ENCODE peak calls at places on chromosomes 11 and 22, in seven cellular contexts. One of them, this sample, is unnamed.

GRCh38 chr22:30503551-30503950 is 1.9 kb downstream of the SEC14L4 start:
- DNase-seq in anterior cingulate cortex: no peak
- DNase-seq in EH: no peak
- DNase-seq in GM13976: no peak
- DNase-seq in non-pigmented ciliary epithelial cell: no peak
- DNase-seq in NCI-H1436: no peak
- DNase-seq in HFF-Myc: no peak
- DNase-seq in this sample: no peak

GRCh38 chr22:26109686-26110315 is 59.5 kb upstream of the SEZ6L start:
- DNase-seq in NCI-H1436: no peak
- DNase-seq in non-pigmented ciliary epithelial cell: no peak
- DNase-seq in EH: no peak
- DNase-seq in GM13976: no peak
- DNase-seq in anterior cingulate cortex: no peak
- DNase-seq in HFF-Myc: no peak
- DNase-seq in this sample: no peak

GRCh38 chr11:82239498-82239897 is 494.2 kb downstream of the FAM181B start:
- DNase-seq in anterior cingulate cortex: no peak
- DNase-seq in GM13976: no peak
- DNase-seq in HFF-Myc: no peak
- DNase-seq in non-pigmented ciliary epithelial cell: no peak
- DNase-seq in EH: no peak
- DNase-seq in NCI-H1436: no peak
- DNase-seq in this sample: no peak

GRCh38 chr11:71284525-71285092 is 32.2 kb upstream of the SHANK2 start:
- DNase-seq in NCI-H1436: no peak
- DNase-seq in GM13976: no peak
- DNase-seq in anterior cingulate cortex: no peak
- DNase-seq in EH: no peak
- DNase-seq in non-pigmented ciliary epithelial cell: no peak
- DNase-seq in HFF-Myc: no peak
- DNase-seq in this sample: no peak

GRCh38 chr11:66070604-66071325 is 693 bp downstream of the PACS1 start:
- DNase-seq in anterior cingulate cortex: no peak
- DNase-seq in non-pigmented ciliary epithelial cell: no peak
- DNase-seq in NCI-H1436: no peak
- DNase-seq in GM13976: peak
- DNase-seq in EH: peak
- DNase-seq in HFF-Myc: no peak
- DNase-seq in this sample: no peak

GRCh38 chr22:41267958-41268357 is 18.0 kb downstream of the RANGAP1 start:
- DNase-seq in EH: no peak
- DNase-seq in GM13976: no peak
- DNase-seq in anterior cingulate cortex: no peak
- DNase-seq in HFF-Myc: no peak
- DNase-seq in non-pigmented ciliary epithelial cell: no peak
- DNase-seq in NCI-H1436: no peak
- DNase-seq in this sample: no peak

GRCh38 chr11:124643605-124644425 is 21.2 kb downstream of the TBRG1 start:
- DNase-seq in HFF-Myc: no peak
- DNase-seq in NCI-H1436: no peak
- DNase-seq in EH: peak
- DNase-seq in anterior cingulate cortex: no peak
- DNase-seq in GM13976: no peak
- DNase-seq in non-pigmented ciliary epithelial cell: peak
- DNase-seq in this sample: no peak

GRCh38 chr11:18757742-18758294 is 31.8 kb upstream of the IGSF22 start:
- DNase-seq in EH: no peak
- DNase-seq in HFF-Myc: no peak
- DNase-seq in GM13976: no peak
- DNase-seq in non-pigmented ciliary epithelial cell: no peak
- DNase-seq in anterior cingulate cortex: no peak
- DNase-seq in NCI-H1436: no peak
- DNase-seq in this sample: no peak

GRCh38 chr11:93541884-93542752 is 1.1 kb downstream of the SMCO4 start:
- DNase-seq in GM13976: peak
- DNase-seq in anterior cingulate cortex: no peak
- DNase-seq in NCI-H1436: peak
- DNase-seq in EH: peak
- DNase-seq in non-pigmented ciliary epithelial cell: no peak
- DNase-seq in HFF-Myc: peak
- DNase-seq in this sample: no peak

GRCh38 chr11:129428027-129428426 is 52.4 kb downstream of the BARX2 start:
- DNase-seq in EH: no peak
- DNase-seq in HFF-Myc: no peak
- DNase-seq in anterior cingulate cortex: no peak
- DNase-seq in NCI-H1436: no peak
- DNase-seq in non-pigmented ciliary epithelial cell: no peak
- DNase-seq in GM13976: no peak
- DNase-seq in this sample: no peak

GRCh38 chr11:25961539-25961938 is 370.4 kb upstream of the ANO3 start:
- DNase-seq in NCI-H1436: no peak
- DNase-seq in EH: no peak
- DNase-seq in non-pigmented ciliary epithelial cell: no peak
- DNase-seq in GM13976: no peak
- DNase-seq in HFF-Myc: no peak
- DNase-seq in anterior cingulate cortex: no peak
- DNase-seq in this sample: peak

GRCh38 chr11:117744471-117745280 is 52.3 kb downstream of the DSCAML1 start:
- DNase-seq in anterior cingulate cortex: no peak
- DNase-seq in HFF-Myc: no peak
- DNase-seq in EH: no peak
- DNase-seq in NCI-H1436: no peak
- DNase-seq in GM13976: no peak
- DNase-seq in non-pigmented ciliary epithelial cell: no peak
- DNase-seq in this sample: no peak

GRCh38 chr11:122173587-122173986 is 57.6 kb upstream of the BLID start:
- DNase-seq in non-pigmented ciliary epithelial cell: no peak
- DNase-seq in EH: peak
- DNase-seq in anterior cingulate cortex: no peak
- DNase-seq in NCI-H1436: no peak
- DNase-seq in GM13976: no peak
- DNase-seq in HFF-Myc: no peak
- DNase-seq in this sample: no peak

GRCh38 chr22:29689201-29689871 is 30.5 kb upstream of the CABP7 start:
- DNase-seq in non-pigmented ciliary epithelial cell: no peak
- DNase-seq in NCI-H1436: no peak
- DNase-seq in HFF-Myc: no peak
- DNase-seq in EH: no peak
- DNase-seq in anterior cingulate cortex: no peak
- DNase-seq in GM13976: no peak
- DNase-seq in this sample: no peak

This sample was measured in pons.